ENCODE peak calls at places on chromosome 3, in nine cellular contexts. A is naive thymus-derived CD8-positive, alpha-beta T cell; F is retinal pigment epithelial cell; Q is endothelial cell; T is stimulated activated CD8-positive, alpha-beta memory T cell treated with anti-CD3 and anti-CD28 coated beads, Interleukin-7, amount 100 ng/mL, for 1 hour; Z is LoVo; K is germinal center; B is NCI-H1436; J is fibroblast of villous mesenchyme. E is an unnamed sample.

GRCh38 chr3:43922374-43922773 is 231.6 kb downstream of the ABHD5 start:
- DNase-seq in B (no peak), Z (no peak), J (no peak), K (no peak), Q (no peak), T (no peak), F (no peak), A (no peak), E (no peak)

GRCh38 chr3:27943106-27943505 is 221.0 kb upstream of the EOMES start:
- DNase-seq in J (no peak), Z (peak; percentile 7), F (no peak), A (no peak), B (no peak), Q (peak; percentile 40), K (no peak), T (no peak), E (peak; percentile 29)

GRCh38 chr3:153927107-153927506 is 194.1 kb upstream of the ARHGEF26 start:
- DNase-seq in K (no peak), Z (peak; percentile 14), F (peak; percentile 25), Q (no peak), A (no peak), J (peak; percentile 58), T (no peak), B (no peak), E (peak; percentile 12)

GRCh38 chr3:58586776-58587192 is 9.6 kb upstream of the FAM107A start:
- DNase-seq in Q (no peak), J (no peak), A (no peak), K (no peak), T (no peak), B (no peak), Z (no peak), F (no peak), E (no peak)

GRCh38 chr3:43094381-43094780 is 11.5 kb downstream of the POMGNT2 start:
- DNase-seq in B (no peak), K (no peak), Z (no peak), T (no peak), F (no peak), Q (no peak), A (no peak), J (no peak), E (no peak)

GRCh38 chr3:30315452-30315851 is 290.9 kb upstream of the TGFBR2 start:
- DNase-seq in B (no peak), F (no peak), J (no peak), K (no peak), Z (no peak), Q (no peak), A (no peak), T (no peak), E (no peak)

GRCh38 chr3:138781012-138781470 is 53.7 kb downstream of the PIK3CB start:
- DNase-seq in T (peak; percentile 4), K (no peak), B (no peak), J (peak; percentile 14), Z (no peak), A (peak; percentile 63), F (no peak), Q (no peak), E (no peak)

GRCh38 chr3:152328841-152329240 is 60.1 kb downstream of the MBNL1 start:
- DNase-seq in Z (peak; percentile 66), F (peak; percentile 42), B (no peak), J (peak; percentile 91), K (no peak), T (no peak), Q (no peak), A (no peak), E (peak; percentile 70)

GRCh38 chr3:192174283-192174682 is 553.1 kb downstream of the FGF12 start:
- DNase-seq in T (no peak), J (no peak), K (no peak), Z (no peak), B (no peak), Q (no peak), F (no peak), A (no peak), E (no peak)

GRCh38 chr3:194265505-194265892 is 85.6 kb downstream of the CPN2 start:
- DNase-seq in A (no peak), J (peak; percentile 96), Z (no peak), F (no peak), Q (no peak), T (no peak), B (no peak), K (no peak), E (no peak)

GRCh38 chr3:50122071-50122470 is 33.1 kb upstream of the SEMA3F start:
- DNase-seq in B (no peak), Q (no peak), A (no peak), T (no peak), Z (no peak), K (no peak), J (no peak), F (no peak), E (no peak)

GRCh38 chr3:134708025-134708597 is 57.3 kb upstream of the KY start:
- DNase-seq in Z (no peak), J (no peak), T (no peak), A (no peak), K (no peak), Q (no peak), F (no peak), B (no peak), E (no peak)

GRCh38 chr3:194206375-194206774 is 70.4 kb downstream of the HES1 start:
- DNase-seq in T (no peak), Q (no peak), Z (no peak), F (no peak), J (peak; percentile 6), A (no peak), K (no peak), B (no peak), E (no peak)

E was measured in HCT116.